ENCODE peak calls at places on chromosomes 2 and 18, in seven cellular contexts. V is K562; F is neural progenitor cell; X is CD8-positive, alpha-beta T cell; Y is spleen; K is psoas muscle; B is CD8-positive, alpha-beta memory T cell. E is an unnamed sample.

GRCh38 chr2:726158-726557 is 49.0 kb upstream of the TMEM18 start:
- DNase-seq in V (no peak), F (no peak), X (no peak), Y (no peak), K (no peak), B (no peak), E (no peak)

GRCh38 chr2:240229603-240230423 is 89.4 kb upstream of the OTOS start:
- DNase-seq in V (no peak), F (no peak), X (no peak), Y (peak; percentile 41), K (no peak), B (no peak), E (no peak)

GRCh38 chr18:23279931-23280330 is 144.6 kb downstream of the CABLES1 start:
- DNase-seq in V (no peak), F (no peak), X (no peak), Y (peak; percentile 78), K (no peak), B (no peak), E (no peak)

GRCh38 chr2:96869824-96870630 is at the start of gene SEMA4C:
- DNase-seq in V (peak; percentile 83), F (peak; percentile 80), X (peak; percentile 71), Y (peak; percentile 90), K (peak; percentile 70), B (peak; percentile 71), E (peak; percentile 30)

GRCh38 chr18:55448390-55448789 is 139.6 kb downstream of the TCF4 start:
- DNase-seq in V (no peak), F (no peak), X (no peak), Y (no peak), K (no peak), B (no peak), E (no peak)

GRCh38 chr18:21742323-21742687 is 1.7 kb downstream of the MIB1 start:
- DNase-seq in V (no peak), F (no peak), X (no peak), Y (no peak), K (no peak), B (no peak), E (no peak)

GRCh38 chr2:96866986-96867755 is 2.7 kb downstream of the SEMA4C start:
- DNase-seq in V (no peak), F (no peak), X (no peak), Y (peak; percentile 69), K (no peak), B (no peak), E (no peak)

GRCh38 chr2:133591164-133591563 is 22.9 kb upstream of the NCKAP5 start:
- DNase-seq in V (no peak), F (no peak), X (no peak), Y (no peak), K (peak; percentile 27), B (no peak), E (no peak)

GRCh38 chr2:191622374-191623320 is 55.3 kb upstream of the NABP1 start:
- DNase-seq in V (no peak), F (no peak), X (no peak), Y (no peak), K (no peak), B (no peak), E (no peak)

GRCh38 chr18:45780568-45780967 is 44.9 kb upstream of the SIGLEC15 start:
- DNase-seq in V (no peak), F (peak; percentile 46), X (no peak), Y (no peak), K (no peak), B (no peak), E (no peak)

GRCh38 chr18:66013976-66014375 is 263.2 kb downstream of the CDH7 start:
- DNase-seq in V (no peak), F (no peak), X (no peak), Y (no peak), K (no peak), B (no peak), E (no peak)

GRCh38 chr2:176652300-176653182 is 383.3 kb downstream of the MTX2 start:
- DNase-seq in V (peak; percentile 68), F (peak; percentile 74), X (peak; percentile 7), Y (no peak), K (no peak), B (peak; percentile 40), E (peak; percentile 67)

GRCh38 chr2:180180511-180180910 is 173.4 kb upstream of the CWC22 start:
- DNase-seq in V (no peak), F (no peak), X (no peak), Y (no peak), K (no peak), B (no peak), E (no peak)

GRCh38 chr2:146817613-146818012 is 1027.2 kb upstream of the ACVR2A start:
- DNase-seq in V (no peak), F (peak; percentile 54), X (no peak), Y (no peak), K (no peak), B (no peak), E (no peak)

GRCh38 chr2:109247812-109248211 is 118.8 kb downstream of the SH3RF3 start:
- DNase-seq in V (no peak), F (no peak), X (no peak), Y (peak; percentile 43), K (no peak), B (no peak), E (no peak)

GRCh38 chr2:66567000-66567399 is 132.1 kb downstream of the MEIS1 start:
- DNase-seq in V (no peak), F (peak; percentile 22), X (no peak), Y (no peak), K (no peak), B (no peak), E (no peak)

GRCh38 chr2:119736021-119736420 is 23.7 kb upstream of the PTPN4 start:
- DNase-seq in V (no peak), F (no peak), X (no peak), Y (no peak), K (no peak), B (no peak), E (no peak)

GRCh38 chr2:107635883-107636282 is 190.8 kb upstream of the RGPD4 start:
- DNase-seq in V (no peak), F (no peak), X (no peak), Y (no peak), K (no peak), B (no peak), E (no peak)

GRCh38 chr18:77042583-77042982 is 90.0 kb downstream of the MBP start:
- DNase-seq in V (no peak), F (peak; percentile 65), X (no peak), Y (no peak), K (peak; percentile 48), B (no peak), E (no peak)

GRCh38 chr2:72138921-72139381 is 8.7 kb downstream of the CYP26B1 start:
- DNase-seq in V (no peak), F (no peak), X (no peak), Y (peak; percentile 74), K (no peak), B (no peak), E (no peak)

GRCh38 chr2:167013227-167013626 is 124.9 kb downstream of the XIRP2 start:
- DNase-seq in V (no peak), F (no peak), X (no peak), Y (no peak), K (no peak), B (no peak), E (no peak)

GRCh38 chr2:207810200-207810788 is 40.6 kb upstream of the FZD5 start:
- DNase-seq in V (no peak), F (no peak), X (no peak), Y (no peak), K (no peak), B (no peak), E (no peak)

GRCh38 chr2:169159686-169160085 is 90.3 kb downstream of the DHRS9 start:
- DNase-seq in V (no peak), F (no peak), X (no peak), Y (no peak), K (no peak), B (no peak), E (no peak)

GRCh38 chr2:62306751-62307468 is 111.0 kb downstream of the B3GNT2 start:
- DNase-seq in V (no peak), F (peak; percentile 59), X (peak; percentile 28), Y (peak; percentile 83), K (no peak), B (peak; percentile 24), E (no peak)

GRCh38 chr18:10271481-10271880 is 183.0 kb upstream of the APCDD1 start:
- DNase-seq in V (no peak), F (no peak), X (no peak), Y (no peak), K (no peak), B (no peak), E (no peak)

GRCh38 chr2:83944174-83944573 is 514.9 kb downstream of the SUCLG1 start:
- DNase-seq in V (no peak), F (peak; percentile 8), X (no peak), Y (no peak), K (no peak), B (no peak), E (no peak)
- H3K4me1 ChIP-seq in V (no peaks in the 10 kb centered on the region), F (peaks cover 10% of the 10 kb centered on the region), X (no peaks in the 10 kb centered on the region), Y (no peaks in the 10 kb centered on the region), K (no peaks in the 10 kb centered on the region), B (no peaks in the 10 kb centered on the region), E (no peaks in the 10 kb centered on the region)

DNA sequence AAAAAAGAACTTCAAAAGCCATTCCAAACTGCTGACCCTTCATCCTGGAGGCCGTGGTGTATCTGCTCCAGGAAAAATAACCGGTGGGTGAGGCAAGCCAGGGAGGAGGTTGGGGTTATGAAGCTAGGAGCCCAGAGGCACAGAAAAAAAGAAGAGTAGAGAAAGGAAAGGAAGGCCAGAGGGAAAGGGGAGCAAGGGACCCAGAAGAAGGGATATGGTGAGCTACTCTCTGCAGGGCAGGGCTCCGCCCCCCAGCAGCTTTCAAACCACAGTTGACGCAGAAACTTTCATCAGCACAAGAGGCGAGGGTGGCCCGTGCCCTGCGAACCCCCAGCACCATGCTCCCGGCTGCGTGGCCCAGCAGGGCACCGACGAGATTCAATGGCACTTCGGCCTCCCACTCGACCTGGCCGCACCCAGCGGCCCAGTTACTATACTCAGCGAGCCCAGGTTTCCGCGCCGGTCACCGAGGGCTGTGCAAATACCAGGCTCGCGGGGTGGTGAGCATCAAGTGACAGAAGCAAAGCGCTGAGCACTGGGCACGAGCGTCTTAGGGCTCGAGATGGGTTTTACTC is 665 bp downstream of the MCM6 start:
- DNase-seq in V (peak; percentile 38), F (peak; percentile 78), X (peak; percentile 78), Y (peak; percentile 90), K (peak; percentile 48), B (peak; percentile 81), E (peak; percentile 42)
- H3K27ac ChIP-seq in V (peak overlapping the region; percentile 91), F (peak overlapping the region; percentile 65), X (peak overlapping the region; percentile 96), Y (peak overlapping the region; percentile 79), K (peak overlapping the region; percentile 85), B (peak overlapping the region; percentile 92), E (peak overlapping the region; percentile 91)

DNA sequence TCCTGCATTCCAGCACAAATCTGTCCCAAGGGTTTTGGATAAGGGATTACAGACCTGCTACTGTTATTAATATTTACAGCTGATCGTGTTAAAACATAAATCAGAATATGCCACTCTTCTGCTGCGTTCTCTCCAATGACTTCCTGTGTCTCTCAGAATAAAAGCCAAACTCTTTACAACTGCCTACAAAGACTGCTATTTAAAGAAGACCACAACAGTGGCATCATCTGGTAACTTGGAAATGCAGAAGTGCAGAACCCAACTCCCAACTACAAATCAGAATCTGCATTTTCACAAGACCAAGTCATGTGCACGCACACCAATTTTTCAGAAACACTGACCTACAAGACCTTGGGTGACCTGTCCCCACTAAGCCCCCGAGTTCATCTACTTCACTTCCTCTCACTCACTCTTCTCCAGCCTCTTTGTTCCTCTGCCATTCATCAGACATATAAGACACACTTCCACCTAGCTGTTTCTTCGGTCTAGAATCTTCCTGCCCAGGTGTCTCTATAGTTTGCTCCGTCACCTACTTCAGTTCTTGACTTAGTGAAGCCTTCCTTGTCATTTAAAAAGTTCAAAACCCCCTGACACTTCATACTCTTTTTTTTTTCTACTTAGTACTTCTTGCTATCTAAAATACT is 36.0 kb downstream of the CHN1 start:
- DNase-seq in V (no peak), F (no peak), X (no peak), Y (no peak), K (no peak), B (peak; percentile 14), E (no peak)
- H3K4me1 ChIP-seq in V (no peaks in the 10 kb centered on the region), F (peaks cover 47% of the 10 kb centered on the region), X (peaks cover 5% of the 10 kb centered on the region), Y (no peaks in the 10 kb centered on the region), K (peaks cover 5% of the 10 kb centered on the region), B (no peaks in the 10 kb centered on the region), E (peaks cover 60% of the 10 kb centered on the region)

GRCh38 chr18:44521673-44522032 is 159.0 kb upstream of the SETBP1 start:
- DNase-seq in V (no peak), F (no peak), X (no peak), Y (no peak), K (no peak), B (no peak), E (no peak)
- H3K27ac ChIP-seq in V (no peak overlapping the region), F (no peak overlapping the region), X (no peak overlapping the region), Y (no peak overlapping the region), K (no peak overlapping the region), B (no peak overlapping the region), E (no peak overlapping the region)

E was measured in A549.